ENCODE peak calls at places on chromosomes 7 and 10, in eight cellular contexts. Y is psoas muscle, Z is natural killer cell, O is omental fat pad, M is fibroblast of lung, R is osteocyte, P is cardiac muscle cell, X is WTC11. Q is an unnamed sample.
A peak's percentile ranks its signal among the peaks of the same experiment; 100 is the strongest.

GRCh38 chr7:116249969-116250553 is 39.7 kb downstream of the TES start:
- DNase-seq in Y (no peak), P (peak; percentile 23), R (no peak), M (peak; percentile 58), O (no peak), X (peak; percentile 32), Z (no peak), Q (peak; percentile 78)

GRCh38 chr10:72333111-72334012 is 21.4 kb downstream of the DNAJB12 start:
- DNase-seq in Y (no peak), M (no peak), Z (peak; percentile 47), R (no peak), O (no peak), X (no peak), P (no peak), Q (no peak)

GRCh38 chr10:99782447-99783286 is at the start of gene ABCC2:
- DNase-seq in O (no peak), R (no peak), P (no peak), M (no peak), Z (no peak), X (no peak), Y (no peak), Q (no peak)

GRCh38 chr7:13742719-13743640 is 246.5 kb downstream of the ETV1 start:
- DNase-seq in R (no peak), Z (no peak), M (peak; percentile 73), Y (no peak), X (peak; percentile 14), O (no peak), P (peak; percentile 67), Q (peak; percentile 79)

GRCh38 chr10:5812283-5813090 is 747 bp downstream of the GDI2 start:
- DNase-seq in X (peak; percentile 59), P (peak; percentile 55), M (peak; percentile 9), Y (peak; percentile 74), R (peak; percentile 86), O (no peak), Z (peak; percentile 55), Q (peak; percentile 22)

GRCh38 chr7:116210345-116211005 is at the start of gene TES:
- DNase-seq in M (peak; percentile 76), Z (peak; percentile 63), Y (peak; percentile 70), P (peak; percentile 78), O (no peak), X (peak; percentile 84), R (peak; percentile 92), Q (peak; percentile 71)

GRCh38 chr7:6531492-6532279 is 19.6 kb downstream of the GRID2IP start:
- DNase-seq in Y (no peak), Z (no peak), R (no peak), O (no peak), X (no peak), P (no peak), M (no peak), Q (no peak)

GRCh38 chr7:144038887-144039286 is 9.9 kb upstream of the OR2A5 start:
- DNase-seq in P (no peak), O (no peak), X (no peak), Z (no peak), Y (no peak), R (no peak), M (no peak), Q (no peak)

GRCh38 chr7:137932881-137933269 is 69.0 kb downstream of the CREB3L2 start:
- DNase-seq in O (no peak), Z (no peak), X (no peak), P (no peak), R (no peak), M (peak; percentile 69), Y (no peak), Q (peak; percentile 82)

GRCh38 chr10:60905580-60905979 is 38.4 kb downstream of the RHOBTB1 start:
- DNase-seq in M (peak; percentile 82), Z (no peak), R (no peak), Y (peak; percentile 77), P (no peak), O (no peak), X (no peak), Q (peak; percentile 88)

GRCh38 chr7:55308186-55308929 is 56.8 kb upstream of the LANCL2 start:
- DNase-seq in X (no peak), P (peak; percentile 17), M (peak; percentile 98), O (no peak), R (no peak), Z (no peak), Y (no peak), Q (peak; percentile 91)

GRCh38 chr7:116429986-116430619 is 69.4 kb upstream of the CAV2 start:
- DNase-seq in P (no peak), X (no peak), O (no peak), Y (no peak), M (no peak), R (no peak), Z (no peak), Q (no peak)

GRCh38 chr7:76244781-76245391 is 43.2 kb downstream of the SRRM3 start:
- DNase-seq in X (no peak), Y (no peak), O (no peak), P (no peak), R (no peak), M (no peak), Z (no peak), Q (no peak)

GRCh38 chr10:47372726-47373125 is 11.4 kb downstream of the ZNF488 start:
- DNase-seq in P (no peak), Y (peak; percentile 38), O (no peak), R (peak; percentile 69), M (no peak), X (no peak), Z (no peak), Q (no peak)

GRCh38 chr10:121240011-121240410 is 358.2 kb downstream of the FGFR2 start:
- DNase-seq in X (no peak), O (no peak), R (no peak), M (no peak), Y (no peak), Z (no peak), P (no peak), Q (no peak)

GRCh38 chr10:116465541-116465940 is 37.9 kb downstream of the PNLIPRP3 start:
- DNase-seq in Y (no peak), M (no peak), O (no peak), X (no peak), R (no peak), P (no peak), Z (no peak), Q (no peak)

GRCh38 chr10:76632158-76633051 is 1005.2 kb downstream of the KCNMA1 start:
- DNase-seq in X (peak; percentile 36), O (no peak), Y (no peak), Z (no peak), M (peak; percentile 20), P (peak; percentile 49), R (no peak), Q (no peak)

GRCh38 chr10:48550071-48550691 is 54.7 kb downstream of the ARHGAP22 start:
- DNase-seq in X (no peak), P (no peak), M (no peak), Z (no peak), O (no peak), Y (no peak), R (peak; percentile 34), Q (no peak)

GRCh38 chr7:41621953-41622831 is 80.7 kb downstream of the INHBA start:
- DNase-seq in P (peak; percentile 56), R (no peak), Z (no peak), O (no peak), X (no peak), M (no peak), Y (no peak), Q (no peak)

DNA sequence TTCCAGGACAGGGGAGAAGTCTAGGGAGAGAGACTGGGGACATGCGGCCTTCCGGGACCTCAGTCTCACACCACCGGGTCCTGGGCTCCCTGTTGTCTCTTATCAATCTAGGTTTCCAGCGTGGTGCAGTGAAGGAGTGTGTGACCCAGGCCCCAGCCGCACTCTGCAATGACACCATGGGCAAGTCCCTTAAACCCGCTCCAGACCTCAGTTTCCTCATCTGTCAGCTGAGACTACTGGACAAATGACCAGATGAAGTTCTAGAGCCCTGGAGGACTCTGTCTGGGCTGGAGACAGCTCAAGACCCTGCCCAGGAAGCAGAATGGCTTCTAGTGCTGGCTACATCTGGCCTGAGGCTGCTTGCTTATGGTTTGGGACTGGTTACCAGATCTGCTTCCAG is 20.1 kb upstream of the EIF5AL1 start:
- DNase-seq in P (no peak), R (no peak), Z (no peak), X (no peak), O (no peak), M (no peak), Y (no peak), Q (no peak)
- TF ChIP-seq CTCF in P (no peak), R (no peak), Z (no peak), X (no peak), O (no peak), M (no peak), Y (no peak), Q (no peak)

GRCh38 chr10:78528749-78529204 is 495.1 kb downstream of the RPS24 start:
- DNase-seq in Y (no peak), O (no peak), P (no peak), R (no peak), Z (no peak), M (no peak), X (no peak), Q (no peak)
- TF ChIP-seq CTCF in Y (no peak), O (no peak), P (no peak), R (no peak), Z (no peak), M (no peak), X (no peak), Q (no peak)

DNA sequence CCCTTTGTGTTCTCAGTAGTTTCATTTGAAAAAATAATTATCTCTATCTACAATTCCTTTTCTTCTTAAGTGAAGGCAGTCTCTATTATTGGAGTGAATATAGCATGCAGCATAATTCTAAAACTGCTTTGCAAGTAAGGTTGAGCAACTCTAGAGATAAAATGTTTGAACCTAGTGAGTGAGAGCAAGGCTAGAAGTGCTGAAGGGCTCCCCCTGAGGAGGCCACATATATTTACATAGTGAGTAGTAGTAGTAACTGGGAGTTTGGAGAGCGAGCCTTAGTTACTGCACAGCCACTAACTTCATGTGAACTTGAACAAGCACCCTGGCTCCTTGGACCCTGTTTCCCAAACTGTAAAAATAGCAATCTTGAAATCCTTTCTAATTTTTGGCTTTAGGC is 141.5 kb upstream of the DKK1 start:
- DNase-seq in Z (no peak), Y (no peak), P (peak; percentile 47), X (no peak), R (no peak), M (no peak), O (no peak), Q (peak; percentile 15)
- TF ChIP-seq CTCF in Z (no peak), Y (peak; percentile 17), P (peak; percentile 42), X (no peak), R (peak; percentile 10), M (peak; percentile 31), O (no peak), Q (peak; percentile 19)

GRCh38 chr7:132930881-132931280 is 151.0 kb downstream of the CHCHD3 start:
- DNase-seq in M (no peak), O (no peak), Y (no peak), P (peak; percentile 8), X (peak; percentile 20), Z (no peak), R (no peak), Q (peak; percentile 28)
- TF ChIP-seq CTCF in M (peak; percentile 41), O (no peak), Y (peak; percentile 11), P (peak; percentile 14), X (no peak), Z (no peak), R (peak; percentile 53), Q (peak; percentile 31)

GRCh38 chr7:92621641-92622429 is 31.6 kb upstream of the FAM133B start:
- DNase-seq in R (no peak), Y (no peak), M (peak; percentile 35), O (no peak), Z (no peak), P (no peak), X (no peak), Q (no peak)
- TF ChIP-seq CTCF in R (no peak), Y (no peak), M (no peak), O (no peak), Z (no peak), P (no peak), X (no peak), Q (no peak)

GRCh38 chr7:142298009-142298408 is 40.2 kb upstream of the PRSS58 start:
- DNase-seq in X (peak; percentile 51), Z (no peak), M (no peak), R (no peak), Y (no peak), O (no peak), P (peak; percentile 22), Q (no peak)
- TF ChIP-seq CTCF in X (peak; percentile 40), Z (no peak), M (no peak), R (no peak), Y (no peak), O (no peak), P (no peak), Q (peak; percentile 43)

Q was measured in cardiac fibroblast.